ENCODE peak calls at places on chromosomes 4 and X, in seven cellular contexts. X is H9, A is lung, Y is SK-N-SH, J is nephron progenitor cell, H is IMR-90, L is upper lobe of right lung. U is an unnamed sample.

GRCh38 chr4:142703694-142704309 is 142.3 kb downstream of the INPP4B start:
- DNase-seq in A (no peak), Y (no peak), H (no peak), L (no peak), X (no peak), J (no peak), U (no peak)

GRCh38 chr4:180640193-180640592 is 1603.0 kb upstream of the TENM3 start:
- DNase-seq in X (no peak), Y (no peak), H (no peak), L (no peak), A (no peak), J (no peak), U (no peak)

GRCh38 chr4:20764353-20764752 is 64.1 kb downstream of the PACRGL start:
- DNase-seq in A (no peak), H (peak), Y (no peak), L (no peak), J (no peak), X (no peak), U (no peak)

GRCh38 chr4:81564025-81564424 is 92.3 kb upstream of the RASGEF1B start:
- DNase-seq in A (no peak), L (no peak), Y (no peak), X (no peak), H (no peak), J (no peak), U (no peak)

GRCh38 chr4:60129740-60130139 is 1070.4 kb upstream of the ADGRL3 start:
- DNase-seq in X (no peak), H (no peak), Y (no peak), J (no peak), L (no peak), A (no peak), U (no peak)

GRCh38 chrX:3290561-3290960 is 55.9 kb downstream of the MXRA5 start:
- DNase-seq in A (no peak), J (no peak), X (no peak), H (no peak), Y (no peak), L (no peak), U (no peak)

GRCh38 chr4:55547461-55547770 is 707 bp upstream of the CLOCK start:
- DNase-seq in X (no peak), Y (peak), A (no peak), J (peak), H (no peak), L (peak), U (no peak)

GRCh38 chr4:46425775-46426400 is 36.0 kb upstream of the GABRA2 start:
- DNase-seq in X (no peak), A (no peak), L (no peak), J (no peak), Y (no peak), H (peak), U (no peak)

GRCh38 chrX:47579537-47579936 is 2.7 kb upstream of the TIMP1 start:
- DNase-seq in X (no peak), A (peak), H (peak), J (no peak), L (no peak), Y (no peak), U (no peak)

GRCh38 chrX:14412686-14413085 is 116.7 kb upstream of the GLRA2 start:
- DNase-seq in J (no peak), X (no peak), Y (no peak), L (no peak), A (no peak), H (no peak), U (no peak)

GRCh38 chr4:184958127-184958806 is 60.0 kb upstream of the HELT start:
- DNase-seq in H (no peak), X (peak), L (no peak), Y (no peak), J (no peak), A (no peak), U (no peak)

GRCh38 chr4:25350561-25350960 is 26.5 kb upstream of the ANAPC4 start:
- DNase-seq in H (no peak), A (no peak), X (no peak), Y (no peak), J (no peak), L (no peak), U (no peak)

GRCh38 chr4:186808635-186809018 is 85.0 kb upstream of the FAT1 start:
- DNase-seq in A (no peak), J (no peak), X (no peak), L (no peak), H (peak), Y (no peak), U (no peak)

GRCh38 chr4:151745727-151746231 is 15.0 kb downstream of the GATB start:
- DNase-seq in H (peak), A (no peak), X (no peak), L (no peak), Y (no peak), J (no peak), U (no peak)

GRCh38 chrX:94914235-94914634 is 1240.2 kb downstream of the FAM133A start:
- DNase-seq in Y (peak), A (no peak), X (no peak), L (no peak), H (no peak), J (no peak), U (no peak)

GRCh38 chr4:87005690-87006461 is 71.1 kb downstream of the AFF1 start:
- DNase-seq in A (no peak), Y (peak), H (no peak), L (no peak), X (no peak), J (no peak), U (peak)

GRCh38 chr4:175560628-175561027 is 251.4 kb downstream of the GPM6A start:
- DNase-seq in H (peak), X (no peak), Y (peak), L (no peak), J (no peak), A (no peak), U (no peak)

GRCh38 chrX:8663325-8663724 is 68.6 kb downstream of the ANOS1 start:
- DNase-seq in A (no peak), L (no peak), X (no peak), J (no peak), H (no peak), Y (no peak), U (no peak)

GRCh38 chrX:55731826-55732225 is 14.3 kb downstream of the RRAGB start:
- DNase-seq in H (no peak), X (no peak), J (no peak), A (no peak), L (no peak), Y (no peak), U (no peak)

GRCh38 chr4:8641931-8642650 is 49.5 kb downstream of the CPZ start:
- DNase-seq in Y (no peak), H (no peak), J (no peak), X (no peak), A (no peak), L (peak), U (no peak)

GRCh38 chr4:94262163-94263016 is 54.7 kb downstream of the SMARCAD1 start:
- DNase-seq in A (no peak), L (no peak), Y (no peak), H (no peak), X (no peak), J (no peak), U (no peak)

GRCh38 chr4:152696764-152697250 is 17.0 kb upstream of the TMEM154 start:
- DNase-seq in Y (no peak), X (no peak), L (no peak), J (no peak), A (no peak), H (peak), U (no peak)

GRCh38 chrX:111131572-111131971 is 35.6 kb downstream of the PAK3 start:
- DNase-seq in H (peak), X (no peak), J (no peak), L (no peak), Y (no peak), A (no peak), U (no peak)

GRCh38 chr4:134780244-134780643 is 578.7 kb upstream of the PABPC4L start:
- DNase-seq in H (no peak), X (no peak), Y (no peak), A (no peak), L (no peak), J (no peak), U (no peak)

GRCh38 chr4:134773497-134774000 is 572.0 kb upstream of the PABPC4L start:
- DNase-seq in X (no peak), J (no peak), A (no peak), Y (no peak), H (no peak), L (peak), U (no peak)

GRCh38 chr4:134777626-134778025 is 576.0 kb upstream of the PABPC4L start:
- DNase-seq in L (no peak), X (no peak), Y (peak), A (no peak), J (no peak), H (no peak), U (no peak)
- TF ChIP-seq CTCF in L (peak), X (peak), Y (peak), A (no peak), J (no peak), H (no peak), U (no peak)

DNA sequence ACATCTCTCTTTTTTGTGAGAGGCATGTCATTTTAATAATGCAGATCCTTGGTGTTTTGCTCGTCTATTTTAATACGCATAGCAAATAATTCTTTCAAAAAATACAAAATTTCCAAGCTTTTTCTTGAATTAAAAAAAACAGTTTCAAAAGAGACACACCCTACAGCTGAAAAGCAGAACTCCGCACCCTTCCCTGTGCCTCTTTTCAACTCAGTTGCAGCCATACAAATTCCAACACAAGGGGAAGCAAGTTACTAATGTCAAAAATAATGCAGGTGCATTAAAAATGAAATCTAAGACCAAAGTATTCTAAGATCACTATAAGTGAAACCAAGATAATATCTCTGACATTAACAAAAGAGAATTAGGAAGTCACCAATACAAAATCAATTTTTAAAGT is 66.6 kb downstream of the NR3C2 start:
- DNase-seq in A (no peak), L (no peak), X (no peak), J (no peak), Y (no peak), H (no peak), U (no peak)
- TF ChIP-seq CTCF in A (no peak), L (no peak), X (no peak), J (no peak), Y (no peak), H (no peak), U (no peak)

GRCh38 chr4:65007841-65008439 is 598.7 kb upstream of the TECRL start:
- DNase-seq in L (no peak), H (no peak), Y (peak), A (no peak), J (peak), X (no peak), U (no peak)
- TF ChIP-seq CTCF in L (peak), H (peak), Y (peak), A (no peak), J (peak), X (peak), U (no peak)

GRCh38 chr4:16450724-16451123 is 224.5 kb upstream of the TAPT1 start:
- DNase-seq in H (no peak), L (no peak), J (no peak), Y (peak), A (no peak), X (no peak), U (no peak)
- TF ChIP-seq CTCF in H (peak), L (peak), J (no peak), Y (peak), A (no peak), X (peak), U (no peak)

GRCh38 chrX:132957211-132958085 is 981 bp downstream of the HS6ST2 start:
- DNase-seq in A (no peak), L (no peak), J (peak), Y (peak), H (no peak), X (peak), U (no peak)
- TF ChIP-seq CTCF in A (no peak), L (no peak), J (no peak), Y (no peak), H (no peak), X (no peak), U (no peak)

GRCh38 chr4:38873290-38873949 is 5.8 kb downstream of the FAM114A1 start:
- DNase-seq in X (no peak), Y (no peak), H (no peak), J (no peak), A (no peak), L (no peak), U (no peak)
- TF ChIP-seq CTCF in X (peak), Y (no peak), H (peak), J (no peak), A (no peak), L (no peak), U (no peak)

DNA sequence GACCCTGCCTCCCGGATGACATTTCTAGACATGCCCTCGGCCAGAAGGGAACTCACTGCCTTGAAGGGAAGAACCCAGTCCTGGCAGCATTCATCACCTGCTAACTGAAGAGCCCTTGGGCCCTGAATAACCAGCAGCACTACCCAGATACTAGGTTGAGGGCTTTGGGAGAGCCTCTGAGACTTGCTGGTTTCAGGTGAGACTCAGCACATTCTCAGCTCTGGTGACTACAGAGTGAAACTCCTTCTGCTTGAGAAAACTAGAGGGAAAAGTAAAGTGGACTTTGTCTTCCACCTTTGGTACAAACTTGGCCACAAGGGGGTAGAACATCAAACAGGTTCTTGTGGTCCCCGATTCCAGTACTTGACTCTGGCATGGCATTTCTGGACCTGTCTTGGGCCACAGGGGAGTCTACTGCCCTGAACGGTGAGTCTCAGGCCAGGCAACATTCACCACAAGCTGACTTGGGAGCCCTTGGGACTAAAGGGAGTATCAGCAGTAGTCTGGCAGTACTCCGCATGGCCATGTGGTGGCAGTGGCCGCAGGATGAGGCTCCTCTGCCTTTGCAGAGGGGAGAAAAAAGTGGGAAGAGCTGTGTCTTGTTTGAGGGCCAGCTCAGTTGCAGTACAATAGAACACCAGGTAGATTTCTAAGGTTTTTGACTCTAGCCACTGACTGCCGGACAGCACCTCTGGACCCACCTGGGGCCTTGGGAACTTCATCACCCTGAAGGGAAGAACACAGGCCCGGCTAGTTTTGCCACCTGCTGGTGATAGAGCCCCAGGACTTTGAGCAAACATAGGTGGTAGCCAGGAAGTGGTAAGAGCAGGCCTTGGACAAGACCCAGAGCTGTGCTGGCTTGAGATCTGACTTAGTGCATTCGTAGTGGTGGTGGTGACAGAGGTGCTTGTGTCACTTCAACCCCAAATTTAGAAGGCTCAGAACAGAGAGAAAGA is 414.8 kb downstream of the OPHN1 start:
- DNase-seq in A (no peak), X (peak), J (peak), L (no peak), H (peak), Y (peak), U (no peak)
- TF ChIP-seq CTCF in A (no peak), X (peak), J (peak), L (peak), H (peak), Y (peak), U (no peak)

GRCh38 chrX:106863697-106864096 is 39.4 kb downstream of the RIPPLY1 start:
- DNase-seq in Y (no peak), L (no peak), H (no peak), A (no peak), J (no peak), X (no peak), U (no peak)

GRCh38 chrX:106862972-106863688 is 40.0 kb downstream of the RIPPLY1 start:
- DNase-seq in H (peak), A (peak), Y (peak), J (peak), L (no peak), X (peak), U (no peak)
- TF ChIP-seq CTCF in H (peak), A (no peak), Y (peak), J (peak), L (peak), X (peak), U (no peak)

DNA sequence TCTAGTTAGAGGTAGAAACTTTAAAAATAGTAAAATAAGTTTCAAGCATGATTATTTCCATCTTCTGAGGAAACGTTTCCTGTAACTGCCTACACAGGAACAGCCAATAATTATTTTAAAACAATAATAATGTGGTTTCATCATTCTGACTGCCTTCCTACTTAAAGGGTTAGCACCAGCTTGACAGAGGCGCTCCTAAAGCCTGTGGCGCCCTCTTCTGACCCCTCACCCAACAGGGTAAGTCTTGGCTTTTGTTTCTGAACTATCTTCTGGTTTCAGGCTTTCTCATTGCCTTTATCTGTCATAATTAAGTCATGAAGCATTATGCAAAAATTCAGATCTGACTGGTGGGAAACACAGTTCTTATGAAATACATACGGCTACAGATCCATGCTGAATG is 96.7 kb downstream of the ITM2A start:
- DNase-seq in X (peak), A (no peak), J (peak), L (no peak), Y (no peak), H (no peak), U (peak)
- TF ChIP-seq CTCF in X (peak), A (peak), J (peak), L (peak), Y (no peak), H (no peak), U (peak)

GRCh38 chrX:73021361-73022092 is 18.8 kb downstream of the PABPC1L2B start:
- DNase-seq in Y (no peak), J (no peak), X (no peak), L (no peak), H (no peak), A (no peak), U (no peak)
- TF ChIP-seq CTCF in Y (no peak), J (no peak), X (no peak), L (no peak), H (no peak), A (no peak), U (no peak)